ENCODE peak calls at places on chromosomes 6 and 20, in nine cellular contexts. D is A549, Q is heart left ventricle, L is IMR-90, Z is upper lobe of left lung, W is body of pancreas, U is K562, B is GM12878, N is right lobe of liver. Y is an unnamed sample.

GRCh38 chr20:21342656-21343345 is 39.7 kb downstream of the XRN2 start:
- ATAC-seq in D (no peak), Q (no peak), L (peak), Z (no peak), W (no peak), U (no peak), B (no peak), N (no peak), Y (no peak)

GRCh38 chr6:149319413-149319812 is 1.9 kb downstream of the TAB2 start:
- ATAC-seq in D (no peak), Q (no peak), L (no peak), Z (no peak), W (no peak), U (no peak), B (peak), N (no peak), Y (no peak)

GRCh38 chr20:4234128-4234527 is 218.8 kb upstream of the RNF24 start:
- ATAC-seq in D (peak), Q (no peak), L (peak), Z (no peak), W (peak), U (no peak), B (no peak), N (no peak), Y (peak)

GRCh38 chr20:43388267-43389081 is 69.2 kb upstream of the SRSF6 start:
- ATAC-seq in D (no peak), Q (peak), L (no peak), Z (peak), W (no peak), U (no peak), B (no peak), N (no peak), Y (no peak)

GRCh38 chr20:57811373-57812020 is 101.7 kb upstream of the PMEPA1 start:
- ATAC-seq in D (no peak), Q (no peak), L (no peak), Z (no peak), W (no peak), U (no peak), B (no peak), N (no peak), Y (no peak)

GRCh38 chr6:95266537-95267258 is 310.6 kb upstream of the MANEA start:
- ATAC-seq in D (no peak), Q (no peak), L (no peak), Z (no peak), W (no peak), U (no peak), B (no peak), N (no peak), Y (no peak)

GRCh38 chr20:44008806-44009678 is 94.4 kb downstream of the TOX2 start:
- ATAC-seq in D (peak), Q (peak), L (no peak), Z (no peak), W (no peak), U (no peak), B (no peak), N (no peak), Y (no peak)

GRCh38 chr6:26475823-26476729 is 18.3 kb downstream of the BTN2A1 start:
- ATAC-seq in D (no peak), Q (no peak), L (peak), Z (no peak), W (no peak), U (peak), B (no peak), N (no peak), Y (no peak)

GRCh38 chr20:1685304-1686052 is 27.9 kb upstream of the SIRPG start:
- ATAC-seq in D (no peak), Q (no peak), L (no peak), Z (no peak), W (no peak), U (no peak), B (no peak), N (no peak), Y (no peak)

GRCh38 chr6:158916638-158917037 is 83.4 kb downstream of the RSPH3 start:
- ATAC-seq in D (no peak), Q (no peak), L (no peak), Z (no peak), W (no peak), U (no peak), B (no peak), N (no peak), Y (peak)

GRCh38 chr6:169452117-169452868 is 198.6 kb upstream of the THBS2 start:
- ATAC-seq in D (no peak), Q (peak), L (peak), Z (peak), W (peak), U (peak), B (no peak), N (no peak), Y (peak)

GRCh38 chr6:108655840-108656650 is 95.3 kb downstream of the FOXO3 start:
- ATAC-seq in D (no peak), Q (peak), L (peak), Z (peak), W (peak), U (no peak), B (no peak), N (peak), Y (peak)
- TF ChIP-seq CTCF in D (no peak), Q (no peak), L (no peak), Z (no peak), W (no peak), U (no peak), B (no peak), N (no peak), Y (no peak)

GRCh38 chr6:34791164-34791841 is 580 bp upstream of the BLTP3A start:
- ATAC-seq in D (peak), Q (peak), L (peak), Z (peak), W (peak), U (peak), B (peak), N (peak), Y (peak)

GRCh38 chr6:34793877-34794276 is 2.0 kb downstream of the BLTP3A start:
- ATAC-seq in D (no peak), Q (no peak), L (no peak), Z (no peak), W (no peak), U (no peak), B (no peak), N (no peak), Y (no peak)

GRCh38 chr6:34795836-34796425 is 4.0 kb downstream of the BLTP3A start:
- ATAC-seq in D (no peak), Q (no peak), L (peak), Z (no peak), W (no peak), U (no peak), B (no peak), N (no peak), Y (no peak)

GRCh38 chr6:34792605-34793500 is 970 bp downstream of the BLTP3A start:
- ATAC-seq in D (peak), Q (peak), L (peak), Z (peak), W (peak), U (peak), B (peak), N (peak), Y (peak)

GRCh38 chr6:34791842-34792604 is at the start of gene BLTP3A:
- ATAC-seq in D (peak), Q (peak), L (peak), Z (peak), W (peak), U (peak), B (peak), N (peak), Y (peak)
- TF ChIP-seq POLR2A in D (peak), Q (peak), L (no peak), Z (peak), W (peak), U (peak), B (peak), N (peak), Y (peak)

GRCh38 chr6:7589221-7589620 is 777 bp upstream of the SNRNP48 start:
- ATAC-seq in D (no peak), Q (no peak), L (no peak), Z (no peak), W (no peak), U (no peak), B (no peak), N (no peak), Y (no peak)

GRCh38 chr6:7591770-7592169 is 1.8 kb downstream of the SNRNP48 start:
- ATAC-seq in D (no peak), Q (no peak), L (no peak), Z (no peak), W (no peak), U (no peak), B (no peak), N (no peak), Y (no peak)

GRCh38 chr6:7587631-7588100 is 2.3 kb upstream of the SNRNP48 start:
- ATAC-seq in D (no peak), Q (no peak), L (no peak), Z (no peak), W (peak), U (no peak), B (no peak), N (no peak), Y (no peak)

GRCh38 chr6:7590918-7591302 is 912 bp downstream of the SNRNP48 start:
- ATAC-seq in D (no peak), Q (no peak), L (no peak), Z (peak), W (no peak), U (peak), B (no peak), N (peak), Y (no peak)

DNA sequence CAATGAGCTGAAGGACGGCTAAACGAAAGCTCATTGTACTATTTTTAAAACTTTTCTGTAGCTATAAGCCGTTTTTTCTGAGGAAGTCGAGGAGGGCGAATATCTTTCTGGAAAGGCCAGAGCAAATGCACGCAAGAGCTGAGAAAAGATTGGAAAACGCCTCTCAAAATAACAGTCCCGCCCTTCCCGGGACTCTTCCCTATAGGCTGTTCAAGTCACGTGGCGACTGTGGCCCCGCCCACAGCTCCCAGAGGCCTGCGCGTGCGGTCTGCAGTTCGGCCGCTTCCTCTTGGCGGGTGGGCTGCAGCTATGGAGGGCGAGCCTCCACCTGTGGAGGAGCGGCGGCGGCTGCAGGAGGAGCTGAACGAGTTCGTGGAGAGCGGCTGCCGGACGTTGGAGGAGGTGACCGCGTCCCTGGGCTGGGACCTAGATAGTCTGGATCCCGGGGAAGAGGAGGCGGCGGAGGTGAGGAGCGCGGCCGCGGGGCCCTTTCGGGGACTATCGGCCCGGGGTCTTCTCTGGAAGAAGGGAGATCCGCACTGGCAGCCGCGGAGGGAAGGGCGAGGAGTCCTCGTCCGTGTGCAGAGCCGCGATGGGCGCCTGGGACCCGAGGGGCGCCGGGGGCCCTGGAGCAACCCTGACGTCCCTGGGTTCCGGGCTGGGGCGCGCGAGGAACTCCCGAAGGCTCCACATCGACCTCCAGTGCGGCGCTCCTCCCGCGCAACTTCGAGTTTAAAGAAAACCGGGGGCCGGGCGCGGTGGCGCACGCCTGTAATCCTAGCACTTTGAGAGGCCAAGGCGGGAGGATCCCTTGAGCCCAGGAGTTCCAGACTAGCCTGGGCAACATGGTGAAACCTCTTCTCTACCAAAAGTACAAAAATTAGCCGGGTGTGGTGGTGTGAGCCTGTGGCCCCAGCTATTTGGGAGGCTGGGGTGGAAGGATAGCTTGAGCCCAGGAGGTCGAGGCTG is at the start of gene SNRNP48:
- ATAC-seq in D (peak), Q (peak), L (peak), Z (peak), W (peak), U (peak), B (peak), N (peak), Y (peak)
- TF ChIP-seq CTCF in D (no peak), Q (no peak), L (no peak), Z (no peak), W (peak), U (no peak), B (no peak), N (no peak), Y (no peak)

DNA sequence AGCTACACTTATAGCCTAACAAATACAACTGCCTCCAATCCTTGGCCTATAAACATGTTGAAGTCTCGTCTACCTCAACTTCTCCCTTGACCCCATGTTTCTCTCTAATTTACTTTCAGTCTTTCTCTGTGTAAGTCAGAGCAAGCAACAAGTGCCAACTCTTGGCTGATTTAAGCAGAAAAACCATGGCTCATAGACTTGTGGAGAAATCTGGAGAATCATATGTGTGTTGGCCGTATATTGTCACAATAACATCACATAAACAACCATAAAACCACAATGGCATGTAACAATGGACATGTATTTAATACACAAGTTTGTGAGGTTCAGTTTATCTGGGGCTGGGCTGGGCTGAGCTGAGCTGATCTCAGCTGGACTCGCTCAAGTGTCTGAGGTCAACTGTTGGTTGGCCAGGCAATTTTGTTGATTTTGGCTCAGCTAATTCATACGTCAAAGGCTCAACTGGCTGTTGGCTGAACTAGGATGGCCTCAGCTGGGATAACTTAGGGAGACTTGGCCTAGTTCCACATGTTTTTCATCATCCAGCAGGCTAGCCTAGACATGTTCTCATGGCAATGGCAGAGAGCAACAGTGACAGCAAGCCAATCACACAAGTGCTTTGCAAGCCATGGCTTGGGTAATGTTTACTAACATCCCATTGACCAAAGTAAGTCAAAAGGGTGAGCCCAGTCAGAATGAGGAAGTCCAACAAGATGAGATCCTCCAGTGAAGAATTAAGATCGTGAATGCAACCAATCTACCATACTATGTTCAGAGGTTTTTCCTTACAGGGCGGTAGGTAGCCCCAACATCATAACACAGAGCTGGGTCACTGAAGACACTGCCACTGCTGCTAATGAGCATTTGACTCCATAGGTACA is 12.9 kb upstream of the TBC1D22B start:
- ATAC-seq in D (peak), Q (peak), L (peak), Z (peak), W (peak), U (peak), B (no peak), N (peak), Y (peak)
- TF ChIP-seq POLR2A in D (no peak), Q (no peak), L (peak), Z (no peak), W (no peak), U (no peak), B (no peak), N (peak), Y (no peak)

Y was measured in gastroesophageal sphincter.